ENCODE peak calls at places on chromosomes 12 and 14, in nine cellular contexts. G is mesothelial cell of epicardium, V is AML-193, A is NCI-H446 treated with DMSO at 0.1 percent for 48 hours, S is fibroblast of the conjunctiva, X is NCI-H524, D is AG09309, C is pancreas, Z is AG08396. F is an unnamed sample.

GRCh38 chr12:806116-806805 is 53.9 kb downstream of the WNK1 start:
- DNase-seq in G (no peak), V (no peak), A (no peak), S (no peak), X (no peak), D (peak; percentile 49), C (no peak), Z (no peak), F (no peak)

GRCh38 chr12:51368640-51369517 is 22.3 kb downstream of the GALNT6 start:
- DNase-seq in G (no peak), V (peak; percentile 90), A (no peak), S (no peak), X (no peak), D (no peak), C (no peak), Z (no peak), F (peak; percentile 84)

GRCh38 chr14:20440882-20441281 is 4.9 kb upstream of the KLHL33 start:
- DNase-seq in G (no peak), V (no peak), A (no peak), S (no peak), X (no peak), D (no peak), C (no peak), Z (no peak), F (no peak)

GRCh38 chr14:71783101-71783500 is 149.1 kb upstream of the RGS6 start:
- DNase-seq in G (no peak), V (no peak), A (no peak), S (no peak), X (no peak), D (no peak), C (no peak), Z (no peak), F (no peak)

GRCh38 chr14:54809767-54810166 is 92.9 kb downstream of the GCH1 start:
- DNase-seq in G (no peak), V (no peak), A (no peak), S (no peak), X (no peak), D (no peak), C (no peak), Z (no peak), F (no peak)

GRCh38 chr14:72788972-72789728 is 104.8 kb downstream of the DPF3 start:
- DNase-seq in G (no peak), V (no peak), A (no peak), S (no peak), X (peak; percentile 37), D (no peak), C (no peak), Z (no peak), F (no peak)

GRCh38 chr12:104579716-104580495 is 123.2 kb downstream of the CHST11 start:
- DNase-seq in G (no peak), V (no peak), A (no peak), S (no peak), X (no peak), D (no peak), C (no peak), Z (no peak), F (no peak)

GRCh38 chr14:67541448-67542387 is 8.6 kb downstream of the PLEKHH1 start:
- DNase-seq in G (no peak), V (no peak), A (no peak), S (no peak), X (no peak), D (no peak), C (peak; percentile 73), Z (no peak), F (no peak)

GRCh38 chr14:23310546-23310945 is 3.9 kb downstream of the BCL2L2 start:
- DNase-seq in G (no peak), V (no peak), A (no peak), S (no peak), X (no peak), D (no peak), C (no peak), Z (no peak), F (no peak)

GRCh38 chr14:101196051-101196450 is 292.5 kb upstream of the RTL1 start:
- DNase-seq in G (no peak), V (no peak), A (no peak), S (no peak), X (no peak), D (no peak), C (no peak), Z (no peak), F (no peak)

GRCh38 chr14:89139404-89140247 is 277.4 kb downstream of the FOXN3 start:
- DNase-seq in G (no peak), V (no peak), A (no peak), S (no peak), X (no peak), D (no peak), C (no peak), Z (no peak), F (no peak)

GRCh38 chr14:55927059-55927458 is 191.2 kb upstream of the PELI2 start:
- DNase-seq in G (no peak), V (no peak), A (no peak), S (no peak), X (no peak), D (no peak), C (no peak), Z (no peak), F (no peak)

GRCh38 chr14:74474376-74474775 is 18.7 kb downstream of the NPC2 start:
- DNase-seq in G (no peak), V (no peak), A (no peak), S (no peak), X (no peak), D (no peak), C (no peak), Z (no peak), F (no peak)

GRCh38 chr14:25394356-25394755 is 344.4 kb upstream of the STXBP6 start:
- DNase-seq in G (no peak), V (no peak), A (no peak), S (no peak), X (no peak), D (no peak), C (no peak), Z (no peak), F (no peak)

GRCh38 chr12:22982635-22983034 is 357.7 kb downstream of the ETNK1 start:
- DNase-seq in G (no peak), V (no peak), A (no peak), S (no peak), X (no peak), D (no peak), C (no peak), Z (no peak), F (no peak)

GRCh38 chr12:14993537-14994266 is 20.9 kb downstream of the PDE6H start:
- DNase-seq in G (no peak), V (no peak), A (no peak), S (no peak), X (no peak), D (no peak), C (no peak), Z (peak; percentile 67), F (no peak)

GRCh38 chr14:68088463-68088862 is 268.9 kb downstream of the RAD51B start:
- DNase-seq in G (no peak), V (no peak), A (no peak), S (no peak), X (no peak), D (no peak), C (no peak), Z (no peak), F (no peak)

GRCh38 chr12:96228566-96229248 is 34.5 kb downstream of the ELK3 start:
- DNase-seq in G (no peak), V (no peak), A (no peak), S (no peak), X (no peak), D (no peak), C (no peak), Z (no peak), F (no peak)

GRCh38 chr14:104819361-104819771 is 18.5 kb downstream of the ZBTB42 start:
- DNase-seq in G (no peak), V (no peak), A (no peak), S (no peak), X (no peak), D (no peak), C (peak; percentile 45), Z (no peak), F (no peak)

GRCh38 chr14:32404784-32405573 is 75.9 kb downstream of the AKAP6 start:
- DNase-seq in G (no peak), V (no peak), A (no peak), S (no peak), X (peak; percentile 93), D (no peak), C (no peak), Z (no peak), F (no peak)

GRCh38 chr12:113781415-113782198 is 184.5 kb downstream of the RBM19 start:
- DNase-seq in G (no peak), V (no peak), A (no peak), S (no peak), X (no peak), D (no peak), C (no peak), Z (peak; percentile 66), F (no peak)

GRCh38 chr14:49280566-49280965 is 305.6 kb downstream of the RPS29 start:
- DNase-seq in G (no peak), V (no peak), A (no peak), S (no peak), X (no peak), D (no peak), C (no peak), Z (no peak), F (no peak)

GRCh38 chr12:52651726-52652261 is at the start of gene KRT2:
- DNase-seq in G (no peak), V (no peak), A (no peak), S (no peak), X (no peak), D (no peak), C (no peak), Z (no peak), F (no peak)

GRCh38 chr12:29895966-29896365 is 112.2 kb upstream of the TMTC1 start:
- DNase-seq in G (no peak), V (no peak), A (no peak), S (no peak), X (no peak), D (no peak), C (no peak), Z (no peak), F (no peak)

GRCh38 chr14:54776361-54777001 is 126.1 kb downstream of the GCH1 start:
- DNase-seq in G (no peak), V (peak; percentile 86), A (no peak), S (no peak), X (no peak), D (no peak), C (no peak), Z (peak; percentile 72), F (no peak)

GRCh38 chr14:52124791-52125661 is 56.2 kb upstream of the NID2 start:
- DNase-seq in G (no peak), V (no peak), A (no peak), S (peak; percentile 72), X (no peak), D (peak; percentile 74), C (no peak), Z (peak; percentile 77), F (no peak)

GRCh38 chr12:20883288-20883687 is 72.8 kb downstream of the SLCO1B3 start:
- DNase-seq in G (no peak), V (no peak), A (no peak), S (no peak), X (no peak), D (no peak), C (no peak), Z (no peak), F (no peak)

GRCh38 chr12:14664434-14665023 is 31.9 kb downstream of the GUCY2C start:
- DNase-seq in G (no peak), V (peak; percentile 66), A (peak; percentile 2), S (peak; percentile 17), X (peak; percentile 3), D (peak; percentile 3), C (no peak), Z (peak; percentile 17), F (no peak)

GRCh38 chr12:49051777-49052438 is 8.7 kb downstream of the KMT2D start:
- DNase-seq in G (no peak), V (no peak), A (no peak), S (no peak), X (no peak), D (no peak), C (no peak), Z (no peak), F (no peak)

GRCh38 chr12:118618695-118619094 is 242.3 kb downstream of the SUDS3 start:
- DNase-seq in G (no peak), V (no peak), A (no peak), S (no peak), X (no peak), D (no peak), C (no peak), Z (no peak), F (no peak)

GRCh38 chr12:16246264-16246663 is 31.2 kb downstream of the SLC15A5 start:
- DNase-seq in G (no peak), V (no peak), A (no peak), S (no peak), X (no peak), D (no peak), C (no peak), Z (no peak), F (no peak)